ENCODE peak calls at places on chromosomes 13 and 19, in four cellular contexts. C is body of pancreas, N is brain microvascular endothelial cell, H is heart right ventricle. X is an unnamed sample.

GRCh38 chr13:59176775-59177174 is 987.0 kb downstream of the DIAPH3 start:
- DNase-seq in C (no peak), N (no peak), H (no peak), X (no peak)

GRCh38 chr19:52226652-52227051 is 36.8 kb downstream of the PPP2R1A start:
- DNase-seq in C (no peak), N (no peak), H (no peak), X (no peak)

GRCh38 chr19:2059422-2060201 is 8.6 kb upstream of the MKNK2 start:
- DNase-seq in C (peak), N (peak), H (peak), X (peak)

GRCh38 chr19:42422576-42423461 is 4.4 kb downstream of the LIPE start:
- DNase-seq in C (peak), N (no peak), H (no peak), X (peak)

GRCh38 chr19:47518139-47518538 is 3.3 kb upstream of the NAPA start:
- DNase-seq in C (no peak), N (no peak), H (no peak), X (peak)

GRCh38 chr19:39282021-39282420 is 13.8 kb downstream of the IFNL2 start:
- DNase-seq in C (no peak), N (no peak), H (no peak), X (no peak)

GRCh38 chr13:113005076-113005865 is 36.3 kb downstream of the MCF2L start:
- DNase-seq in C (no peak), N (no peak), H (no peak), X (no peak)

GRCh38 chr13:91398413-91399188 is at the start of gene GPC5:
- DNase-seq in C (peak), N (peak), H (peak), X (peak)

GRCh38 chr13:21675095-21676007 is 4.5 kb downstream of the FGF9 start:
- DNase-seq in C (peak), N (no peak), H (peak), X (peak)

GRCh38 chr19:22784051-22784450 is at the start of gene ZNF99:
- DNase-seq in C (peak), N (no peak), H (peak), X (no peak)

GRCh38 chr19:40685563-40685962 is 4.9 kb downstream of the NUMBL start:
- DNase-seq in C (no peak), N (no peak), H (no peak), X (peak)

GRCh38 chr13:79382545-79383275 is 23.3 kb downstream of the RBM26 start:
- DNase-seq in C (no peak), N (no peak), H (no peak), X (peak)

GRCh38 chr19:35070471-35070870 is 28.9 kb downstream of the HPN start:
- DNase-seq in C (no peak), N (no peak), H (no peak), X (no peak)

GRCh38 chr13:114313061-114313860 is 1.0 kb upstream of the CHAMP1 start:
- DNase-seq in C (no peak), N (no peak), H (no peak), X (peak)

GRCh38 chr19:6925801-6926751 is 38.7 kb downstream of the ADGRE1 start:
- DNase-seq in C (no peak), N (no peak), H (no peak), X (no peak)

GRCh38 chr19:47445937-47446402 is 25.7 kb downstream of the SLC8A2 start:
- DNase-seq in C (peak), N (no peak), H (no peak), X (peak)

GRCh38 chr19:37986048-37986750 is 79.2 kb downstream of the SIPA1L3 start:
- DNase-seq in C (no peak), N (no peak), H (no peak), X (peak)

GRCh38 chr19:30207357-30207756 is 164.8 kb upstream of the ZNF536 start:
- DNase-seq in C (no peak), N (no peak), H (no peak), X (no peak)

GRCh38 chr13:81770868-81771505 is 1430.1 kb upstream of the SPRY2 start:
- DNase-seq in C (no peak), N (no peak), H (no peak), X (no peak)

GRCh38 chr13:101623469-101624209 is 171.2 kb downstream of the ITGBL1 start:
- DNase-seq in C (no peak), N (peak), H (no peak), X (peak)
- TF ChIP-seq CTCF in C (no peak), N (no peak), H (no peak), X (no peak)

GRCh38 chr19:862529-863304 is 3.3 kb downstream of the CFD start:
- DNase-seq in C (peak), N (peak), H (peak), X (peak)
- H3K4me3 ChIP-seq in C (no peak), N (no peak), H (no peak), X (no peak)

DNA sequence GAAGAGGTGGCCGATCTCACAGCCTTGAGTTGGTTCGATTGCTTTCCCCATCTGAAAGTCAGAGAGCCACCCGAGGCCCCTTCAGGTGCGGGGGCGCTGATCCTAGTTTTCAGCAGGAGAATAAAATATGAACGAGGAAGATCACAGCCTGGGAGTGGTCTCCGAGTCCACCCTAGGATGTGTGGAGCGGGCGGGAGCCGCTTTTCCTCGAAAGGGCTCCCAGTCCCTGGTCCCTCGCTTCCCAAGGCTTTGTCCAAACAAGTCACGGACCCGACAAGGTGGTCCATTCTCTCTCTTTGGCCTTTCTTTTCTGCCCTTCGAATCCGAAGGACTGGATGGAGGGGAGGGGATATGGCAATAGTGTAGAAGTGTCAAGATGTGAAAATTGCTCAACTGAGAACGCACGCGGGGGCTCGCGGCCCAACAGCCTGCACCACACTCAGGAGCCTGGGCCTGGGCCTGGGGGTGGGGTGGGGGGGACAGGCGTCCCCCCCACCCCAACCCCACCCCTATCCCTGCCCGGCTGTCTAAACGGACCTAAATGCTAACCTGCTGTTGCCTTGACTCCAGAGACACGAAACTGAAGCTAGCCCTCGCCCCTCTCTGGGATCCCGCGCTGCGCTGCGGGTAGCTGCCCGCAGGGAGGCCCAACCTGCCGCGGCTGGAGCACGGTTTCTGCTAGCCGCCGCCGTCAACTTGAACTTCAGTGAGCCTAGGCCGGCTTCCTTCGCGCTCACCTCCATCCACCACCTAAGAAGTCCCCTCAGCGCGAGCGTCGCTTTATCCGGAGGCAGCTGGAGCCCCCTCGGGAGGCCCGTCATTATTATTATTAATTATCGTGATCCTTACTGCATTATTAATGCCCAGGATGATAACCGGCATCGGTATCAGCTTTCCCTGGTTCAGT is 7.1 kb downstream of the ZIC2 start:
- DNase-seq in C (no peak), N (no peak), H (no peak), X (no peak)
- TF ChIP-seq CTCF in C (no peak), N (no peak), H (no peak), X (no peak)

GRCh38 chr19:13053761-13054604 is 48.7 kb downstream of the LYL1 start:
- DNase-seq in C (peak), N (peak), H (peak), X (peak)

GRCh38 chr19:13057147-13057572 is 45.5 kb downstream of the LYL1 start:
- DNase-seq in C (no peak), N (no peak), H (no peak), X (no peak)

GRCh38 chr19:13056052-13056660 is 46.5 kb downstream of the LYL1 start:
- DNase-seq in C (no peak), N (no peak), H (peak), X (peak)

GRCh38 chr19:13054605-13055212 is 47.9 kb downstream of the LYL1 start:
- DNase-seq in C (no peak), N (no peak), H (no peak), X (no peak)

DNA sequence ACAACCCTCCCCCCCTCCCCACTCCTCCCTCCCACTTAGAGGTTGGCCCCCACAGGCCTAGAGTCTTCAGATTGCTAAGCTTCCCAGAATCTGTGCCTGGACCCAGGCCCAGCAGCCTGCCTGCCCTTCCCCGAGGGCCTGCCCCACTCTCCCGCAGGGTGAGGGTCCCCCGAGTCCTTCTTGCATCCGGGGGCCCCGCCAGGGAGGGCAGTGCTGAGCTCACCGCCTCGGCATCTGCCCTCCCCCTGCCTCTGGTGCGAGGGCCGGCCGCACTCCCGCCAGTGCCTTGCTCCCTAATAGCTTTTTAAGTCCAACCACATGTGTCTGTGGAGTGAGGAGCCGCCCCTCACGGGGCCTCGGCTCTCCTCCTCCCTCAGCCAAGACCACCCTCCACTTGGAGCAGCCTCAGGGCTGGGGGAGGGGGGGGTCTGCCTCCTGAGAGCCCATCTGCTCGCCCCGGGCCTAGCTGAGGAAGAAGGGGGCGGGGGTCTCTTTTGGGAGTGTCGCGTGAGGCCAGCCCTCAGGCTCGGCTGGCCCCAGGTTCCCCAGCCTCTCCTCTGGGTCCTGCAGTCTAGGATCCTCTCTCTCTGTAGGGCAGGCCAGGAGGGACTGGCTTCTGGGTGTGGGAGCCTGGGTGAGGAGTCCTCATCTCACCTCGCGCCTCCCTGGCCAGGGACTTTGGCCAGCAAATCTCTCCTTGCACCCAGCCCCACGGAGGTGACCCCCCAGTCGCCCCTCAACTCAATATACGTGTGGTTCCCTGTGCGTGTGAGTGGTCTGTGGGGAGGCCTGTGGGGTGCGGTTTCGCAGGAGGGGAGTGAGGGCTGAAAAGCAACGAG is 47.2 kb downstream of the LYL1 start:
- DNase-seq in C (peak), N (peak), H (peak), X (peak)
- H3K4me3 ChIP-seq in C (no peak), N (no peak), H (peak), X (no peak)

GRCh38 chr19:10811391-10812111 is 24.5 kb downstream of the TMED1 start:
- DNase-seq in C (no peak), N (no peak), H (no peak), X (no peak)
- TF ChIP-seq CTCF in C (no peak), N (no peak), H (no peak), X (no peak)

DNA sequence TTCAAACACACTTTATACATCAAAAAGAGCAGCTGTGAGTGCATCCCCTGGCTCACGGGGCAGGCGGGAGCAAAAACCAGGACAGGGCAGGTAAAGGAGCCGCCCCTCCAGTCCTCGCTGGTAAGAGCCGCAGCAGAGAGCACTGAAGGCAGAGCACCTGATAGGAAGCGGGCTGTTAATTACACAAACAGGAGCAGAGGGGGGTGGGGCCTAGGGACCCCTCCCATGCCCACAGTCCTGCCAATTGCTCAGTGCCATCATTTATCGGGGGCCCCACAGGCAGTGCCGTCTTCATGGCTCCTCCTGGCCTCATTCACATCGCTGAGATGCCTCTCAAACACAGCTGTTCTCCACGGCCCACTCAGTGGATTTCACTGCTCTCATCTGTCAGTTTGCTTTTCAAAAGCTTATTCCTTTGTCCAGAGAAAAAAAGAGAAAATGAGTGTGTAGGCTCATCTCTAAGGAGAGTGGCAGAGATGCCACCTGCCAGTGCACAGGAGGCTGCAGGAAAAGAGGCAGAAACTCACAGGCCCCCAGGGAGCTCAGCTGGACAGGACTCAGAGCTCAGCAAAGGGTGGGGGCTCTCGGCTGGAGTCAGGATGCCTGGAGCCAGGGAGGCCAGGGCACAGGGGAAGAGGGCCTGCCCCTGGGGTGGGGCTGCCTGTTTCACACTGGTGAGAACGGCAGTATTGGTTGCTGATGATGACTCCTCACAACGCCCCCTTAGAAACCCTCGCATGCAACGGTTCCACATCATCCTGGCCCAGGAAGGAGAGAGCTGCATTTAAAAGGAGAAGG is 174.6 kb downstream of the COL4A1 start:
- DNase-seq in C (no peak), N (no peak), H (no peak), X (no peak)
- H3K4me3 ChIP-seq in C (no peak), N (no peak), H (no peak), X (no peak)

DNA sequence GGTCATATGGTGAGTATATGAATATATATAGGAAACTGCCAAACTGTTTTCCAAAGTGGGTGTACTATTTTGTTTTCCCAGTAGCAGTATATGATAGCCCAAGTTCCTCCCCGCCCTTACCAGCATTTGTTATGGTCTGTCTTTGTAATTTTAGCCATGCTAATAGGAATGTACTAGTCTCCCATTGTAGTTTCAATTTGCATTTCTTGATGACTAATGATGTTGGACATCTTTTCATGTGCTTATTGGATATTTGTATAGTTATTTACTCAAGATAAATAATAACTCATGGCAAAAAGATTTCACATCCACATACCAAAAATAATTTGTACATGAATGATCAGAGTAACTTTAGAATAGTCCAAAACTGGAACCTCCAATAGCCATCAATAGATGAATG is 75.3 kb upstream of the SERP2 start:
- DNase-seq in C (no peak), N (no peak), H (no peak), X (peak)
- TF ChIP-seq CTCF in C (no peak), N (no peak), H (no peak), X (no peak)

DNA sequence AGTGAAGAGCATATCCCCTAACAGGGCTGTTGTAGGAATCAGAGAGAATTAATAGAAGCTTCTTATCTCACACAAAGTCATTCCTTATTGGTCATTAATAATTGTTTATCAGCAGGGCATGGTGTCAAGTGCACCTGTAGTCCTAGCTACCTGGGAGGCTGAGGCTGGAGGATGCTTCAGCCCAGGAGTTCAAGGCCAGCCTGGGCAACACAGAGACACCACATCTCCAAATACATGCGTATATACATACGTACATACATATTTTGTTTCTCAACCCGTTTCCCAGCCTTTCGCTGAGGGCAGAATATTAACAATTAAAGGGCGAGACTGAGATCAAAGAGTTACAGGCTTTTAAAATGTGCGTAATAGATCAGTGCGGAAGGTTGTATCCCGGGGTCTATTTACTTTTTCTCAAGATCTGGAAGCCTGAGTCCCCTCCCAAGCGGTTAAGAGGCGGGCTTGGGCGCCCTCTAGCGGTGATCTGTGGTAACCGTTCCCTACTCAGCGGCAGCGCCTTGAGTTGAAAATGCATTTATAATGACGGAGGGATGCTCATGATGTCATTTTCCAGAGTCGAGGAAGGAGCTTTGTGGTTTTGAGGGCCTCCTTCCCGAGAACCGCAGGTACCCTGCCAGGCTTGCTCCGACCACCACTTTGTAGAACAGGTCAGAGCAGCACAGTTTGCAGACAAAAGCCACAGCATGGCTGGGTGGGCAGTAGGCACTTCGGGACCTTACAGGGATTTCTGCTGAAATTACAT is 169.6 kb upstream of the GPR12 start:
- DNase-seq in C (peak), N (peak), H (peak), X (peak)
- H3K4me3 ChIP-seq in C (no peak), N (no peak), H (no peak), X (no peak)

GRCh38 chr19:12244370-12244769 is 50.3 kb downstream of the ZNF44 start:
- DNase-seq in C (no peak), N (no peak), H (no peak), X (peak)
- TF ChIP-seq CTCF in C (no peak), N (no peak), H (no peak), X (peak)

GRCh38 chr19:21697698-21698097 is 69.7 kb downstream of the ZNF100 start:
- DNase-seq in C (no peak), N (no peak), H (no peak), X (no peak)
- H3K4me3 ChIP-seq in C (no peak), N (no peak), H (no peak), X (no peak)

X was measured in epithelial cell of esophagus.